ENCODE peak calls at places on chromosomes 12 and 14, in ten cellular contexts. X, D, O, K, C, S, T, A, I and Z are unnamed samples.

GRCh38 chr12:54125950-54126695 is 62.7 kb downstream of the SMUG1 start:
- DNase-seq in C (peak), S (no peak), A (no peak), K (peak), T (no peak), O (no peak), D (no peak), X (peak), I (peak), Z (no peak)

GRCh38 chr12:69779928-69780327 is 41.3 kb downstream of the RAB3IP start:
- DNase-seq in C (peak), K (peak), X (peak), S (no peak), A (no peak), T (peak), O (no peak), I (no peak), D (peak), Z (peak)

GRCh38 chr12:123907726-123908476 is 64.7 kb downstream of the CCDC92 start:
- DNase-seq in X (peak), C (no peak), A (no peak), T (no peak), K (peak), O (no peak), D (no peak), I (no peak), S (peak), Z (no peak)

GRCh38 chr14:67396381-67396965 is 15.5 kb downstream of the PLEK2 start:
- DNase-seq in A (no peak), I (no peak), K (peak), C (peak), D (peak), O (no peak), S (no peak), T (no peak), X (peak), Z (no peak)

GRCh38 chr12:56448860-56449621 is at the start of gene TIMELESS:
- DNase-seq in X (peak), D (peak), I (peak), A (peak), S (peak), K (peak), O (peak), C (peak), T (peak), Z (peak)

GRCh38 chr12:14138495-14138894 is 157.1 kb upstream of the GRIN2B start:
- DNase-seq in A (no peak), X (no peak), D (no peak), O (no peak), I (no peak), K (no peak), S (no peak), T (peak), C (peak), Z (no peak)

GRCh38 chr14:95375539-95376109 is 55.9 kb upstream of the CLMN start:
- DNase-seq in I (no peak), D (no peak), A (no peak), C (no peak), S (no peak), T (no peak), X (no peak), O (no peak), K (no peak), Z (no peak)

GRCh38 chr12:124273630-124274029 is 21.3 kb upstream of the RFLNA start:
- DNase-seq in T (peak), K (peak), O (no peak), D (peak), I (no peak), C (peak), S (no peak), A (no peak), X (peak), Z (peak)

GRCh38 chr12:130353081-130353480 is 15.4 kb downstream of the PIWIL1 start:
- DNase-seq in S (no peak), C (no peak), T (no peak), K (no peak), A (no peak), D (no peak), I (no peak), X (no peak), O (no peak), Z (no peak)

GRCh38 chr12:57641699-57642442 is 8.9 kb upstream of the B4GALNT1 start:
- DNase-seq in T (no peak), S (no peak), D (no peak), O (no peak), C (no peak), K (no peak), A (no peak), I (peak), X (no peak), Z (no peak)

GRCh38 chr14:93655078-93655750 is 133.1 kb downstream of the PRIMA1 start:
- DNase-seq in C (peak), S (no peak), D (peak), O (peak), I (no peak), T (peak), A (no peak), X (peak), K (peak), Z (peak)

GRCh38 chr14:23430016-23430732 is 5.3 kb downstream of the MYH7 start:
- DNase-seq in K (no peak), T (no peak), D (no peak), C (no peak), S (peak), X (no peak), A (no peak), I (no peak), O (no peak), Z (no peak)

GRCh38 chr12:40058721-40059190 is 47.1 kb downstream of the SLC2A13 start:
- DNase-seq in K (peak), X (peak), T (no peak), I (no peak), O (no peak), A (no peak), D (peak), C (no peak), S (peak), Z (no peak)

GRCh38 chr14:77099425-77100167 is 1.5 kb downstream of the CIPC start:
- DNase-seq in X (peak), O (no peak), T (peak), C (no peak), I (no peak), A (no peak), K (peak), D (peak), S (no peak), Z (peak)

GRCh38 chr14:103122578-103123127 is 608 bp upstream of the TNFAIP2 start:
- DNase-seq in D (peak), S (peak), T (peak), I (no peak), X (no peak), K (no peak), O (no peak), C (no peak), A (peak), Z (no peak)
- H3K4me3 ChIP-seq in D (no peak), S (peak), T (peak), I (no peak), X (peak), K (peak), O (no peak), C (peak), A (peak), Z (no peak)

GRCh38 chr12:41190360-41190759 is 2.2 kb downstream of the PDZRN4 start:
- DNase-seq in A (no peak), X (no peak), D (peak), S (no peak), I (no peak), K (peak), C (peak), O (peak), T (peak), Z (no peak)

GRCh38 chr12:41189395-41190251 is 1.5 kb downstream of the PDZRN4 start:
- DNase-seq in T (no peak), A (peak), C (peak), S (no peak), D (no peak), I (no peak), O (no peak), K (peak), X (no peak), Z (no peak)

GRCh38 chr12:41185946-41186345 is 2.2 kb upstream of the PDZRN4 start:
- DNase-seq in C (no peak), D (no peak), I (no peak), O (no peak), A (no peak), X (no peak), K (no peak), T (no peak), S (no peak), Z (no peak)

GRCh38 chr12:41188058-41188840 is at the start of gene PDZRN4:
- DNase-seq in X (no peak), I (no peak), C (peak), A (peak), S (no peak), D (no peak), T (peak), K (peak), O (peak), Z (no peak)

DNA sequence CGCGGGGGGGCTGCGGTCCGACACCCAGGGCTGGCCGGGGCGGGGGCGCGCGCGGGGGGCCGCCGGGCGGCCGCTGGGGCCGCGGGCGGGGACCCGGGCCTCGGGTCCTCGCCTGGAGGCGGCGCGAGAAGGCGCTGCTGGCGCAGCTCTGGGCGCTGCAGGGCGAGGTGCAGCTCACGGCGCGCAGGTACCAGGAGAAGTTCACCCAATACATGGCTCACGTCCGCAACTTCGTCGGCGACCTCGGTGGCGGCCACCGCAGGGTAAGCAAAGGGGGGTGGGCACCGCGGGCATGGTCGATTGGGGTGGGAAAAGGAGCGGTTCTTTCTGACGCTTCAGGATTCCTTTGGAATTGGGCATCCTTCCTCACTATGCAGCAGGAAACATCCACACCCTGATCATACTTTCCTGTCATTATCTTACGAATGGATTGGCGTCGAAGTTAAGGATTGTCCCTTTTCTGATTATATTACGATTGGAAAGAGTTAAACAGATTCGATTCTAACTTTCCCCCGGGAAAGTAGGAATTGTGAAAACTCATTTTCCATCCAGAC is 798 bp downstream of the PDZRN4 start:
- DNase-seq in S (no peak), A (peak), X (no peak), T (no peak), C (peak), D (no peak), O (peak), K (no peak), I (no peak), Z (no peak)
- H3K4me3 ChIP-seq in S (peak), A (peak), X (no peak), T (no peak), C (peak), D (no peak), O (no peak), K (no peak), I (no peak), Z (no peak)

DNA sequence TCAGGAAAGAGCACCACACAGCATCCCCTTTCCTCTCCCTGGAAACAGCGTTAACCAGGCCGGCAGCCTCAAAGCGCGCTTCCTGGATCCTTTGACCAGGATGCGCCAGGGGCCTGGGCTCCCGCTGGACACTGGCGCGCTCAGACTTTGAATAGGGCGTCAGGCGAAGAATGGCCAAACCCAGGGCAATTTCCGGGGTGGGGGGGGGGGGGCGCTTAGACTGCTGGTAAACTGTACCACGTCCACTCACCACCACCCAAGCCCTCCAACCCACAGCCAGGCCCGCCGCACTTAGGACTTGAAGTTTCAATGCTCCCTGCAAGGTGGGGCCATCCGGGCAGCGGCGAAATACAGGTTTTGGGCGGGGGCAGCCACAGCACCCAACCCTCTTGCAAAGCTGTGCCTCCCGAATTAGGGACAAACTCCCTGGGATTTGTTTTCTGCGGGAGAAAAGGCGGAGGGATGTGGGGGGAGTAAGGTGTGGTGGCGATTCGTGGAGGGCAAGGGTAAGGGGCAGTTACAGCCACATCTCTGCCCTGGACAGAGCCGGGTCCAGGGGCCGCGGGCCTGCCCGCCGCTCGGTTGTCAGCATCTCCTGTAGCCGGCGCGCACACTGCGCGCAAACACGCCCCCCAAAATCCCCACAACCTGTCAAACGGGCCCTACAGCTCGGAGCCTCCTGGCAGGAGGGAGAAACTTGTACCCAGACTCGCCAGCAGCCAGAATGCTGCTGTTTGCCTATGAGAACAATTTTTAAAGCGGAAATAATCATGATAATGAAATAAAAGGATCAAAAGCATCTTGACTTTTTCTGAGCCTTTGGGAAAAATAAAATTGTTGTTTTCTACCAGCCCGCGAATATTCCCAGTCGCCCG is 958 bp downstream of the RTN1 start:
- DNase-seq in T (no peak), I (no peak), O (peak), K (peak), A (peak), X (no peak), S (no peak), D (no peak), C (peak), Z (no peak)
- H3K4me3 ChIP-seq in T (peak), I (peak), O (no peak), K (no peak), A (peak), X (no peak), S (peak), D (no peak), C (peak), Z (no peak)

GRCh38 chr14:50232276-50232642 is 881 bp upstream of the SOS2 start:
- DNase-seq in X (no peak), I (no peak), O (no peak), D (no peak), C (peak), T (no peak), K (no peak), A (no peak), S (no peak), Z (no peak)
- H3K4me3 ChIP-seq in X (peak), I (no peak), O (peak), D (peak), C (peak), T (peak), K (peak), A (peak), S (peak), Z (peak)

DNA sequence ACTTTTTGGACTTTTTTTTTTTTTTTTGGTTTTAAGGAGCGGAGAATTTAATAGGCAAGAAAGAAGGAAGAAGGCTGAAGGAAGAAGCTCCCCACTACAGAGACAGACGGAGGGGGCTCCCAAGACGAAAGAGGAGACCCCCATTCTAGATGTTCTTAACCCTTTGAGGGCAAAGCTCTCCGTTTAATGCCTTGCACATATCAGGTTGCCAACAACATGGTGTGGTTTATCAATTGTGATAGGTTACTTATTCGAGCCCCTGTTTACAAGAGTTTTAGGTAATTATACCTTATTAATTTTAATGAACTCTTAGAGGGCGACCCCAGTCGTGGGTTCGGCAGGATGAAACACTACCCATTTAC is 1.2 kb upstream of the FBXO33 start:
- DNase-seq in K (no peak), C (no peak), T (no peak), A (no peak), O (no peak), D (no peak), X (no peak), I (no peak), S (no peak), Z (no peak)
- H3K4me3 ChIP-seq in K (peak), C (peak), T (peak), A (peak), O (no peak), D (peak), X (peak), I (peak), S (peak), Z (peak)

GRCh38 chr12:19577131-19577530 is 137.8 kb downstream of the AEBP2 start:
- DNase-seq in T (no peak), S (no peak), I (no peak), O (no peak), A (no peak), C (no peak), K (no peak), X (no peak), D (no peak), Z (no peak)

GRCh38 chr12:19573866-19574265 is 134.6 kb downstream of the AEBP2 start:
- DNase-seq in A (no peak), T (no peak), C (no peak), I (no peak), X (no peak), S (no peak), D (no peak), O (no peak), K (no peak), Z (no peak)

GRCh38 chr12:19576421-19576925 is 137.2 kb downstream of the AEBP2 start:
- DNase-seq in S (no peak), K (no peak), I (no peak), A (no peak), O (no peak), X (no peak), T (no peak), D (no peak), C (no peak), Z (no peak)

GRCh38 chr12:19574606-19575005 is 135.3 kb downstream of the AEBP2 start:
- DNase-seq in X (no peak), S (no peak), D (no peak), I (no peak), T (peak), K (no peak), O (no peak), C (peak), A (no peak), Z (no peak)

GRCh38 chr12:19575307-19576243 is 136.3 kb downstream of the AEBP2 start:
- DNase-seq in O (peak), I (peak), X (peak), S (peak), D (peak), K (peak), T (peak), A (no peak), C (no peak), Z (peak)
- H3K4me3 ChIP-seq in O (no peak), I (no peak), X (no peak), S (no peak), D (no peak), K (no peak), T (no peak), A (no peak), C (no peak), Z (no peak)